ENCODE peak calls at places on chromosomes 16 and 17, in nine cellular contexts. V is DND-41, W is astrocyte, S is fibroblast of lung, M is hepatocyte, Q is H9, Y is neural progenitor cell, L is endothelial cell of umbilical vein, B is MM.1S. J is an unnamed sample. For H3K9me3 and H3K79me2, the result is how much of the 10 kb centered on the place peaks cover.

GRCh38 chr17:19533718-19534561 is at the start of gene SLC47A1:
- DNase-seq in Y (peak), Q (peak), V (no peak), S (no peak), L (peak), M (peak), B (peak), W (no peak), J (no peak)

GRCh38 chr17:6523809-6524355 is 32.5 kb downstream of the PITPNM3 start:
- DNase-seq in W (no peak), B (no peak), V (no peak), Y (no peak), S (no peak), Q (peak), M (no peak), L (no peak), J (no peak)

GRCh38 chr17:21094298-21094704 is 32.5 kb upstream of the DHRS7B start:
- DNase-seq in S (no peak), B (no peak), Q (no peak), L (no peak), M (peak), V (no peak), Y (no peak), W (no peak), J (peak)

GRCh38 chr17:59030811-59031210 is 75.9 kb downstream of the TRIM37 start:
- DNase-seq in B (no peak), Y (no peak), Q (no peak), V (no peak), W (no peak), M (no peak), S (no peak), L (no peak), J (no peak)

GRCh38 chr17:77740481-77740880 is 218.0 kb upstream of the TNRC6C start:
- DNase-seq in V (no peak), M (no peak), W (no peak), B (no peak), L (no peak), Q (no peak), Y (no peak), S (no peak), J (no peak)

GRCh38 chr17:47275245-47275984 is 21.8 kb downstream of the ITGB3 start:
- DNase-seq in S (peak), Q (peak), M (peak), W (peak), L (no peak), Y (peak), B (no peak), V (no peak), J (peak)

GRCh38 chr17:79000396-79001189 is 9.0 kb downstream of the CANT1 start:
- DNase-seq in V (no peak), Y (no peak), W (no peak), M (no peak), L (no peak), B (no peak), Q (no peak), S (no peak), J (no peak)

GRCh38 chr16:74984194-74984669 is 691 bp downstream of the WDR59 start:
- DNase-seq in W (no peak), V (no peak), B (no peak), M (no peak), L (peak), S (no peak), Y (no peak), Q (no peak), J (peak)

GRCh38 chr17:7354262-7354781 is 634 bp upstream of the TMEM95 start:
- DNase-seq in Y (peak), L (no peak), B (no peak), Q (no peak), M (peak), S (peak), V (no peak), W (peak), J (peak)

GRCh38 chr17:876272-876671 is 94.1 kb downstream of the MRM3 start:
- DNase-seq in B (no peak), M (no peak), L (no peak), V (peak), Y (no peak), Q (no peak), W (no peak), S (no peak), J (no peak)

GRCh38 chr17:75077490-75078096 is 10.2 kb upstream of the SLC16A5 start:
- DNase-seq in W (no peak), Y (no peak), B (no peak), V (no peak), L (peak), M (peak), S (no peak), Q (peak), J (no peak)

GRCh38 chr16:56389554-56389953 is 35.8 kb downstream of the AMFR start:
- DNase-seq in W (peak), Q (no peak), B (no peak), S (peak), M (no peak), Y (no peak), L (no peak), V (no peak), J (peak)

GRCh38 chr17:59392973-59393679 is 61.7 kb downstream of the YPEL2 start:
- DNase-seq in W (no peak), Q (no peak), S (no peak), V (no peak), B (no peak), L (no peak), M (no peak), Y (no peak), J (no peak)

GRCh38 chr17:55383771-55384679 is 37.6 kb downstream of the MMD start:
- DNase-seq in Q (no peak), B (no peak), S (no peak), Y (no peak), M (no peak), V (no peak), W (no peak), L (no peak), J (no peak)

GRCh38 chr17:63848834-63849689 is 6.6 kb upstream of the SMARCD2 start:
- DNase-seq in B (peak), Q (peak), V (no peak), L (peak), S (peak), W (peak), M (peak), Y (peak), J (peak)

GRCh38 chr16:77387810-77388209 is 47.0 kb downstream of the ADAMTS18 start:
- DNase-seq in S (no peak), Y (no peak), Q (no peak), B (no peak), V (no peak), L (no peak), W (no peak), M (peak), J (peak)

GRCh38 chr16:56776562-56776961 is 46.6 kb downstream of the NUP93 start:
- DNase-seq in M (peak), S (peak), Y (no peak), V (no peak), Q (no peak), B (no peak), W (no peak), L (peak), J (no peak)

GRCh38 chr17:21390294-21390693 is 14.1 kb downstream of the KCNJ12 start:
- DNase-seq in Q (no peak), W (no peak), S (no peak), B (no peak), V (no peak), L (no peak), M (no peak), Y (no peak), J (no peak)

GRCh38 chr17:35889818-35890773 is 9.9 kb upstream of the CCL5 start:
- DNase-seq in M (peak), B (no peak), Q (no peak), S (peak), V (no peak), W (peak), L (peak), Y (peak), J (no peak)

GRCh38 chr16:14961405-14962186 is 13.2 kb upstream of the PDXDC1 start:
- DNase-seq in V (no peak), B (no peak), M (no peak), W (no peak), S (no peak), Y (no peak), L (no peak), Q (no peak), J (no peak)

GRCh38 chr16:57111420-57111819 is 19.0 kb downstream of the CPNE2 start:
- DNase-seq in W (no peak), M (no peak), V (no peak), Y (no peak), Q (no peak), S (no peak), L (no peak), B (no peak), J (no peak)

GRCh38 chr17:62597920-62598319 is 29.6 kb upstream of the MRC2 start:
- DNase-seq in M (peak), Q (no peak), V (no peak), L (no peak), B (no peak), Y (no peak), W (no peak), S (peak), J (no peak)

GRCh38 chr17:60315650-60316049 is 76.3 kb downstream of the USP32 start:
- DNase-seq in W (no peak), Y (no peak), B (peak), V (no peak), L (no peak), S (no peak), Q (no peak), M (no peak), J (peak)

DNA sequence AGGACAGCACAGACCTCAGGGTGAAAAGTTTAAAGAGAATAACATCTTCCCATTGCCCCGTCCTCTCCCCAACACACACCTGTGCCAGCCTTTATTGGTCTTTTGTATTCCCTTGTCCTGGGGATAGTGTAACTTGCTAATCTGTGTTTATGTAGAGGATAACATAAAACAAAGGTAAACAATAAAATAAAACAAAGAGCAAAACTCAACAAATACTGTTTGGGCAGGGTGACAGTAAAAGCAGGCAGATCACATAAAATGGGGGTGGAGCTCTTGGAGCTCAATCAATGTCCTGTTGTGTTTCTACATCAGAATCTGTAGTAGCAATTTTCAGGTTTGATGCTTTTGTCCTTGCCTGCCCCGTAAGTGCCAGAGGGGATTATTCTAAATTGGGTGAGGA is 1939.7 kb downstream of the TP53TG3F start:
- DNase-seq in S (no peak), V (no peak), B (no peak), W (no peak), Q (no peak), Y (no peak), L (no peak), M (no peak), J (no peak)
- H3K9me3 ChIP-seq in S (under half), V (under half), B (under half), W (under half), Q (half or more), Y (under half), L (under half), M (under half), J (under half)

GRCh38 chr16:31073823-31074072 is 292 bp downstream of the ZNF668 start:
- DNase-seq in M (no peak), S (no peak), Q (no peak), L (no peak), Y (no peak), V (no peak), B (no peak), W (no peak), J (no peak)

GRCh38 chr16:31073073-31073822 is 792 bp downstream of the ZNF668 start:
- DNase-seq in B (peak), L (peak), Y (peak), M (peak), V (peak), W (peak), Q (peak), S (peak), J (peak)

GRCh38 chr16:31076319-31076718 is 2.1 kb downstream of the ZNF646 start:
- DNase-seq in V (no peak), B (no peak), Q (peak), S (no peak), W (no peak), Y (no peak), L (no peak), M (peak), J (no peak)

GRCh38 chr16:31074073-31074813 is at the start of the genes ZNF646 and ZNF668:
- DNase-seq in L (peak), S (peak), V (peak), W (peak), B (peak), Y (peak), M (peak), Q (peak), J (peak)

DNA sequence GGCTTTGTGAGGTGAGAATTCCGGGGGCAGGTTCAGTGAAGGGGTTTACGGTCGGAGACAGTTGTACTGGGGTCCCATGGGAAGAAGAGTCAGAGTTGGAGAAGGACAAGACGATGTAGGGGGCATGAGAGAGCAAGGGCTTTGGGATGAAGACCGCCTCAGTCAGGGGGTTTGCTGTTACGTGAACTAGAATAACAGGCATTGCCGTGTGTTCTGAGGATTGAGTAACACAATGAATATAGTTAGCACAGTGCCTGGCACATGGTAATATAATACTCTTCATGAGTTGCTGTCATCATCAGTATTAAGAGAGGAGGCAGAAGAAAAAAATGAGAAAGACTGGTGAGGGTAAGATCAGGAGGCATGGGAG is 577 bp downstream of the ZNF646 start:
- DNase-seq in S (no peak), Q (no peak), V (no peak), L (no peak), W (no peak), B (no peak), Y (no peak), M (no peak), J (no peak)
- TF ChIP-seq CTCF in S (no peak), Q (no peak), V (peak), L (no peak), W (no peak), B (no peak), Y (no peak), M (peak), J (no peak)

GRCh38 chr17:61410555-61411089 is 11.0 kb downstream of the TBX2 start:
- DNase-seq in Q (peak), Y (peak), S (peak), M (peak), B (peak), L (peak), W (peak), V (no peak), J (no peak)

GRCh38 chr17:61408151-61409041 is 8.8 kb downstream of the TBX2 start:
- DNase-seq in B (no peak), L (no peak), W (no peak), Y (peak), V (no peak), S (peak), Q (peak), M (no peak), J (no peak)

GRCh38 chr17:61411114-61411943 is 11.7 kb downstream of the TBX2 start:
- DNase-seq in W (peak), B (peak), V (no peak), S (peak), M (peak), Q (peak), L (peak), Y (peak), J (peak)

GRCh38 chr17:61410100-61410551 is 10.5 kb downstream of the TBX2 start:
- DNase-seq in Y (no peak), S (no peak), L (no peak), W (no peak), V (no peak), Q (peak), B (no peak), M (no peak), J (no peak)

GRCh38 chr17:61409301-61410099 is 9.9 kb downstream of the TBX2 start:
- DNase-seq in B (peak), Q (peak), Y (peak), V (no peak), S (peak), W (peak), L (no peak), M (peak), J (peak)
- H3K79me2 ChIP-seq in B (under half), Q (under half), Y (under half), V (under half), S (half or more), W (under half), L (under half), M (half or more), J (under half)

GRCh38 chr16:852451-853185 is 52.1 kb upstream of the GNG13 start:
- DNase-seq in M (no peak), Y (no peak), V (no peak), L (no peak), B (no peak), S (no peak), Q (no peak), W (no peak), J (no peak)

GRCh38 chr16:848510-849253 is 48.1 kb upstream of the GNG13 start:
- DNase-seq in V (no peak), M (no peak), B (no peak), Q (no peak), L (no peak), S (no peak), W (no peak), Y (no peak), J (no peak)

GRCh38 chr16:851871-852270 is 51.3 kb upstream of the GNG13 start:
- DNase-seq in B (no peak), S (no peak), Q (no peak), W (no peak), Y (no peak), M (no peak), L (no peak), V (no peak), J (no peak)

GRCh38 chr16:851209-851810 is 50.8 kb upstream of the GNG13 start:
- DNase-seq in W (no peak), Y (no peak), M (no peak), B (no peak), Q (no peak), L (no peak), S (no peak), V (no peak), J (no peak)

DNA sequence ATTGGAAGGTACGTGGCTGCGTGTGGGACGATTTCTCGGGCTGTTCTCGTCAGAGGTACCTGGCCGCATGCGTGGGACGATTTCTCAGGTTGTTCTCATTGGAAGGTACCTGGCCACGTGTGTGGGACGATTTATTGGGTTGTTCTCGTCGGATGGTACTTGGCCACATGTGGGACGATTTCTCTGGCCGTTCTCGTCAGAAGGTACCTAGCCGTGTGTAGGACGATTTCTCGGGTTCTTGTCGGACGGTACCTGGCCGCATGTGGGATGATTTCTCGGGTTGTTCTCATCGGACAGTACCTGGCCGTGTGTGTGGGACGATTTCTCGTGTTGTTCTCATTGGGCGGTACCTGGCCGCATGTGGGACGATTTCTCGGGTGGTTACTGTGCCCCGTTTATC is 50.1 kb upstream of the GNG13 start:
- DNase-seq in S (no peak), M (no peak), Q (no peak), Y (no peak), V (no peak), W (no peak), L (no peak), B (no peak), J (no peak)
- H3K9me3 ChIP-seq in S (under half), M (under half), Q (under half), Y (under half), V (under half), W (under half), L (under half), B (under half), J (under half)

DNA sequence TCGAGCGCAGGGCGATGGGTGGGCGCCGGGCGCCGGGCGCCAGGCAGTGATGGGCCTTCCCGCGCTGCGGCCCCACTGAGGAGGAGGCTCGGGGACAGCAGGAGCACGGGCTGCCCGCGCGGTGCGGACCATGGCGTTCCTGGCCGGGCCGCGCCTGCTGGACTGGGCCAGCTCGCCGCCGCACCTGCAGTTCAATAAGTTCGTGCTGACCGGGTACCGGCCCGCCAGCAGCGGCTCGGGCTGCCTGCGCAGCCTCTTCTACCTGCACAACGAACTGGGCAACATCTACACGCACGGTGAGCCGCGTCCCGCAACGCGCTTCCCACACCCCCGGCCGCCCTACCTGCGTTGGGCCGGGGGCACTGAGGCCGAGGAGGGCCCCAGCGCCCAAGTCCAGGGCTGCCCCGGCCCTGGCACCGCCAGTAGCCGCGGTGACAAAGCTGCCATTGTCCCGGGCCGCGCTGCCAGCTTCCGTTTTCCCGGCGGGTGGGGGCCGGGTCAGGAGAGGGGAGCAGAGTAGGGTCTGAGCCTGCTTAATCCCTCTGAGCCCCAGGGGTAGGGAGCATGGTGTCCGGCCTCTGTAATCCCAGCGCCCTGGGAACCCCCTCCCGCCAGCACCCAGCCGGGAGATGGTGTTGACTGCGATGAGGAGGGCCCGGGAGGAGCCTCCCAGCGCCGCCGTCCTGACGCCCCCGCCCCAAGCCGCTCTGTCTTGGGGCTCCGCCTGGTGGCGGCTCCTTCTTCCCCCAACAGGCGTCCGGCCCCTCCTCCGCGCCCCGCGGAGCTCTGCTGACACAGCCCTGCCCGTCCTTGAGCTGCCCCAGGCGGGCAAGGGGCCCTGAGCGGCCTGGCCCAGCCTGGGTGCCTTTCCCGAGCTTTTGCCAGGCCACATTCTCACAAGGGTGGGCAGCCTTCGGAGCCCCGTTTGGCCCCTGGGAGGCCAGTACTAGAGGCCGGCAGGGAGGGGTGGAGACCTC is 685 bp downstream of the PAQR4 start:
- DNase-seq in Y (peak), S (peak), L (peak), Q (peak), B (peak), M (peak), V (peak), W (peak), J (peak)
- TF ChIP-seq CTCF in Y (peak), S (peak), L (peak), Q (peak), B (peak), M (peak), V (peak), W (no peak), J (peak)

DNA sequence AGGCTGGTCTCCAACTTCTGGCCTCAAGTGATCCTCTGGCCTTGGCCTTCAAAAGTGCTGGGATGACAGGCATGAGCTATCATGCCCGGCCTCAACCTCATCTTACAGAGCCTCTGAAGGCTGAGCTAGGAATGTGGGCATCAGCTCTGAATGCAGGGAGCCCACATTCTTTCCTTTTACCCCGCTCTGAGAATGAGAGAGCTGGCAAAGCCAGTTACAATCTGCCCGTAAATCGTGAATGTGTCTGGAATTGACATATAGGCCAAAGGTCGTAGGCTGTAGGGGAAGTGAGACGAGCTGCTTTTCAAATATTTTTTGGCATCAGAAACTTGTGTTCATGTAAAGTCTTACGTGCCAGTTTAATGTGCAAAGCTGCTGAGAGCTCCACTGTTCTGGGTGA is 4.5 kb downstream of the TMEM238L start:
- DNase-seq in V (no peak), Q (no peak), L (no peak), Y (no peak), M (no peak), W (no peak), S (no peak), B (no peak), J (peak)
- H3K79me2 ChIP-seq in V (under half), Q (under half), L (under half), Y (under half), M (under half), W (under half), S (under half), B (under half), J (under half)

GRCh38 chr16:85113913-85114312 is 1.6 kb upstream of the CIBAR2 start:
- DNase-seq in M (no peak), B (no peak), L (no peak), W (no peak), S (no peak), V (no peak), Y (no peak), Q (no peak), J (no peak)
- H3K9me3 ChIP-seq in M (under half), B (under half), L (under half), W (under half), S (under half), V (under half), Y (under half), Q (under half), J (under half)

GRCh38 chr16:88428616-88429386 is 24.3 kb upstream of the ZFPM1 start:
- DNase-seq in M (no peak), Y (no peak), Q (no peak), B (no peak), V (no peak), W (no peak), S (no peak), L (no peak), J (no peak)
- TF ChIP-seq CTCF in M (peak), Y (peak), Q (peak), B (no peak), V (no peak), W (no peak), S (no peak), L (no peak), J (peak)

J was measured in PC-3.